ENCODE peak calls at places on chromosomes 7 and 10, in seven cellular contexts. A, D, J, E, Y, L and Z are unnamed samples.

GRCh38 chr7:158646766-158647474 is 57.7 kb downstream of the NCAPG2 start:
- DNase-seq in D (no peak), E (no peak), Y (peak; percentile 37), L (no peak), J (no peak), A (no peak), Z (peak; percentile 4)

GRCh38 chr7:455110-455928 is 64.3 kb downstream of the PDGFA start:
- DNase-seq in J (peak; percentile 81), D (no peak), E (peak; percentile 42), A (no peak), L (no peak), Y (peak; percentile 57), Z (no peak)

GRCh38 chr10:116464257-116464656 is 36.6 kb downstream of the PNLIPRP3 start:
- DNase-seq in A (no peak), J (no peak), L (no peak), D (no peak), E (no peak), Y (peak; percentile 64), Z (no peak)

GRCh38 chr7:35331730-35332678 is 78.1 kb upstream of the TBX20 start:
- DNase-seq in A (no peak), L (no peak), E (no peak), Y (no peak), J (no peak), D (no peak), Z (no peak)

GRCh38 chr7:127035203-127035849 is 217.4 kb downstream of the GRM8 start:
- DNase-seq in J (peak; percentile 11), D (no peak), Y (peak; percentile 14), L (no peak), E (no peak), A (peak; percentile 17), Z (no peak)

GRCh38 chr7:70654979-70655378 is 477.0 kb upstream of the GALNT17 start:
- DNase-seq in E (no peak), A (no peak), D (no peak), J (no peak), Y (no peak), L (no peak), Z (no peak)

GRCh38 chr7:101390901-101391301 is 28.2 kb downstream of the COL26A1 start:
- DNase-seq in A (no peak), D (no peak), E (no peak), L (no peak), Y (no peak), J (peak; percentile 37), Z (no peak)

GRCh38 chr10:26044123-26044749 is 110.2 kb downstream of the MYO3A start:
- DNase-seq in Y (no peak), D (no peak), J (peak; percentile 49), E (no peak), A (no peak), L (no peak), Z (peak; percentile 9)

GRCh38 chr10:4650109-4650508 is 175.9 kb upstream of the AKR1E2 start:
- DNase-seq in E (no peak), D (peak; percentile 66), J (no peak), L (no peak), A (no peak), Y (no peak), Z (no peak)

GRCh38 chr7:15682751-15683150 is 3.7 kb downstream of the MEOX2 start:
- DNase-seq in L (no peak), Y (no peak), E (no peak), A (no peak), D (no peak), J (no peak), Z (no peak)

GRCh38 chr7:26688936-26689506 is 175.4 kb downstream of the SKAP2 start:
- DNase-seq in E (no peak), L (no peak), D (no peak), Y (no peak), A (no peak), J (no peak), Z (no peak)

GRCh38 chr7:84162584-84162983 is 32.0 kb downstream of the SEMA3A start:
- DNase-seq in J (no peak), E (no peak), L (no peak), Y (no peak), A (no peak), D (no peak), Z (no peak)

GRCh38 chr10:99760321-99760720 is 22.1 kb upstream of the ABCC2 start:
- DNase-seq in E (no peak), D (no peak), J (no peak), L (no peak), A (no peak), Y (no peak), Z (no peak)
- H3K36me3 ChIP-seq in E (peaks cover 27% of the 10 kb centered on the region), D (peaks cover 9% of the 10 kb centered on the region), J (no peaks in the 10 kb centered on the region), L (peaks cover 5% of the 10 kb centered on the region), A (peaks cover 14% of the 10 kb centered on the region), Y (no peaks in the 10 kb centered on the region), Z (peaks cover 62% of the 10 kb centered on the region)

GRCh38 chr7:134783294-134784069 is 4.0 kb downstream of the CALD1 start:
- DNase-seq in L (no peak), J (no peak), D (no peak), E (no peak), A (no peak), Y (no peak), Z (no peak)
- H3K4me3 ChIP-seq in L (no peak overlapping the region), J (no peak overlapping the region), D (no peak overlapping the region), E (no peak overlapping the region), A (no peak overlapping the region), Y (no peak overlapping the region), Z (no peak overlapping the region)

DNA sequence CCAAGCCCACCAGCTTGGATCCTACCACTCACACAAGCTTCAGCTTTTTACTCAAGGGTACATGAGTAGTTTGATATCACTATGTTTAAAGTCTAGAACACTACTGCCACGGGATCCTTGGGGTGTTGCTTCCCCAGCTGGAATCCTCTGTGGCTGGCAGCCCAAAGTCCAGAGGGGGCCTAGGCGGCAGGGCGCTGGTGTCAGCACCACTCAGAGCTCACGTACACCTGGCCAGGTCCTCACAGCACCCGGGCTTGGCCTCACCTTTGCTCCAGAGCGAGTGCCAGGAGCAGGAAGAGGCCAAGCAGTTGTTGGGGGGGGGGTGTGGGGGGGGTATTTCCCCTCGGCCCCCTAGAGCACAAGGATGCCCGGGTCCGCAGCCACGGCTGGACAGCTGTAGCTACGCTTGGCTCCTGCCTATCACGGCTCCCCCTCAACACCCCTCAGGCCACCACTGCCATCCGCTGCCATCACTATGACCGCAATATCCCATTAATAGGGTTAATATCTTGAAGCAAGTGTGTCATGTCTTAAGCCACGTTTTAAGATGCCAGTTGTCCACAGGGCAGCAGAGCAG is 17.0 kb downstream of the ZDHHC6 start:
- DNase-seq in D (no peak), L (no peak), E (no peak), J (peak; percentile 19), A (peak; percentile 84), Y (no peak), Z (no peak)
- H3K36me3 ChIP-seq in D (peaks cover 16% of the 10 kb centered on the region), L (peaks cover 3% of the 10 kb centered on the region), E (peaks cover 63% of the 10 kb centered on the region), J (no peaks in the 10 kb centered on the region), A (peaks cover 36% of the 10 kb centered on the region), Y (no peaks in the 10 kb centered on the region), Z (peaks cover 39% of the 10 kb centered on the region)

DNA sequence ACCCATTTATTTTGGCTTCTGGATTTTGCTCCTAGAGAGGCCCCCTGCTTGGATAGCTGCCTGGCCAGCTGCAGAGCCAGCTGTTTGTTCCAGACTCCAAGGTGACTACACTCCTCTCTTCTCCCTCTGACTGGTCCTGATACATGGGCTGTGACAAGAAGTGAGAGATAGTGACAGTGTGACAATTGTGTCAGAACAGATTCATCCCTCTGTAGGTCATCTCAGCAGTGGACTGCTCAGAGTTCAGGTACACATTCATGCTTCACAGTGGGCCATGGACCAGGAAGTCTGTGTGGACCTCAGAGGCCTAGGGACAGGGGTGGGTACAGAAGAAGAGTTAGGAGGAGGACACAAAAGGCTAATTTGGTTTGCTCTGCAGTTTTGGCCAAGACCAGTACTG is 188.2 kb upstream of the MKLN1 start:
- DNase-seq in A (no peak), D (no peak), Y (no peak), E (no peak), L (no peak), J (no peak), Z (no peak)
- H3K4me3 ChIP-seq in A (no peak overlapping the region), D (no peak overlapping the region), Y (no peak overlapping the region), E (no peak overlapping the region), L (no peak overlapping the region), J (no peak overlapping the region), Z (no peak overlapping the region)

DNA sequence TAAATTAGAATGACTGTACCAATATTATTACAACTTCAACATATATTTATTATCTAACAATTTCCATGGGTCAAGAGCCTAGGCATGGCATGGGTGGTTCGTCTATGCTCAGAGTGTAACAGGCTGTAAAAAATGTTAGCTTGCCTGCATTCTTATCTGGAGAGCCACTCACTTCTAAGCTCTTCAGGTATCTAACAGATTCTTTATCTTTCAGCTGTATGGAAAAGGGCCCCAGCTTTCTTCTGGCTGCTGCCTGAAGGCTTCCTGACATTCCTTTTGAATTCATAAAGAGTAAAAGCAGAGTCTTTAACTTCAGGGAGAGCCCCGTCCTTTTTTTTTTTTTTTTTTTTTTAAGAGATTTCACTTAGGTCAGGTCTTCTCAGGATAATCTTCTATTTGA is 648.8 kb downstream of the NXPH1 start:
- DNase-seq in L (no peak), D (no peak), J (peak; percentile 8), Y (no peak), E (no peak), A (no peak), Z (no peak)
- H3K36me3 ChIP-seq in L (no peaks in the 10 kb centered on the region), D (no peaks in the 10 kb centered on the region), J (no peaks in the 10 kb centered on the region), Y (no peaks in the 10 kb centered on the region), E (no peaks in the 10 kb centered on the region), A (no peaks in the 10 kb centered on the region), Z (no peaks in the 10 kb centered on the region)

GRCh38 chr10:76354921-76355320 is 923.5 kb downstream of the LRMDA start:
- DNase-seq in J (no peak), D (no peak), E (no peak), L (no peak), A (peak; percentile 81), Y (no peak), Z (no peak)

GRCh38 chr10:76354349-76354748 is 922.9 kb downstream of the LRMDA start:
- DNase-seq in J (no peak), E (no peak), Y (no peak), D (no peak), L (no peak), A (no peak), Z (no peak)

GRCh38 chr10:76359001-76359400 is 927.6 kb downstream of the LRMDA start:
- DNase-seq in A (no peak), D (no peak), L (no peak), Y (no peak), J (no peak), E (no peak), Z (no peak)

GRCh38 chr10:76357726-76358125 is 926.3 kb downstream of the LRMDA start:
- DNase-seq in L (no peak), D (no peak), J (no peak), E (no peak), Y (no peak), A (no peak), Z (no peak)

DNA sequence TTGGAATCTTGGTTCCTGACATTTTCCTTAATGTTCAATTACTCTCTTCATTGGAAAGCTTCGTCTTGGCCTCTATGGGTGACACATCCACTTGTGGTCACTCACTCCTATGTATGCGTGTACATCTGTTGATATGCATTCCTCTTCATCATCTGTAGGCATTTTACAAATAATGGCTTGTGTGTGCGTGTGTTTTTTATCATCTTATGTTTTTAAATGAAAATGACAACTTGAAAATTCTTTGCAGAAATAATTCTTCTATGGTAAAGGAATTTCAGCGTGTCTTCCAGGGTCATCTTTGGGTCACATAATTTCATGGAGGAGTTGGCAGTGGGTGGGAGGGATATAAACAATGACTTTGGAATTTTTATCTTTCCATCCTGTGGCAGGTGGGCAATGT is 925.1 kb downstream of the LRMDA start:
- DNase-seq in J (no peak), Y (no peak), E (no peak), L (no peak), D (peak; percentile 18), A (no peak), Z (no peak)
- H3K4me3 ChIP-seq in J (no peak overlapping the region), Y (no peak overlapping the region), E (no peak overlapping the region), L (no peak overlapping the region), D (no peak overlapping the region), A (no peak overlapping the region), Z (no peak overlapping the region)